ENCODE peak calls at places on chromosomes 13 and 19, in four cellular contexts. C, Q, U and K are unnamed samples.

GRCh38 chr19:566844-567243 is 5.6 kb upstream of the BSG start:
- DNase-seq in C (no peak), Q (no peak), U (no peak), K (no peak)

GRCh38 chr19:1929051-1929742 is 11.8 kb upstream of the CSNK1G2 start:
- DNase-seq in C (no peak), Q (no peak), U (peak), K (peak)

GRCh38 chr19:33400856-33401682 is 27.6 kb downstream of the CEBPG start:
- DNase-seq in C (no peak), Q (no peak), U (no peak), K (peak)

GRCh38 chr13:32443111-32443510 is 15.2 kb upstream of the N4BP2L1 start:
- DNase-seq in C (no peak), Q (peak), U (no peak), K (peak)

GRCh38 chr13:74869846-74870245 is 612.1 kb downstream of the TBC1D4 start:
- DNase-seq in C (no peak), Q (no peak), U (peak), K (no peak)

GRCh38 chr19:2392366-2392765 is 32.3 kb downstream of the TMPRSS9 start:
- DNase-seq in C (no peak), Q (no peak), U (no peak), K (no peak)

GRCh38 chr19:9885077-9885552 is 50.0 kb downstream of the PIN1 start:
- DNase-seq in C (no peak), Q (no peak), U (no peak), K (no peak)

GRCh38 chr19:16326401-16327130 is 1.9 kb downstream of the KLF2 start:
- DNase-seq in C (no peak), Q (no peak), U (no peak), K (no peak)

GRCh38 chr19:42121666-42122069 is 10.6 kb downstream of the POU2F2 start:
- DNase-seq in C (no peak), Q (peak), U (no peak), K (no peak)

GRCh38 chr13:31093145-31093885 is 68.4 kb downstream of the HSPH1 start:
- DNase-seq in C (no peak), Q (no peak), U (no peak), K (no peak)

GRCh38 chr13:112688560-112689497 is 1.0 kb upstream of the ATP11A start:
- DNase-seq in C (no peak), Q (no peak), U (no peak), K (peak)

GRCh38 chr13:83702021-83702420 is 180.3 kb downstream of the SLITRK1 start:
- DNase-seq in C (no peak), Q (no peak), U (no peak), K (no peak)

GRCh38 chr13:66313408-66313807 is 916.7 kb downstream of the PCDH9 start:
- DNase-seq in C (no peak), Q (no peak), U (no peak), K (no peak)

GRCh38 chr19:49436381-49437017 is 4.8 kb downstream of the SLC17A7 start:
- DNase-seq in C (peak), Q (no peak), U (peak), K (no peak)

GRCh38 chr13:48233097-48233885 is at the start of gene ITM2B:
- DNase-seq in C (no peak), Q (no peak), U (peak), K (peak)

GRCh38 chr13:104460553-104460952 is 1394.3 kb upstream of the SLC10A2 start:
- DNase-seq in C (no peak), Q (no peak), U (no peak), K (no peak)

GRCh38 chr19:14167594-14168138 is 31.3 kb upstream of the ASF1B start:
- DNase-seq in C (no peak), Q (no peak), U (no peak), K (no peak)

GRCh38 chr19:16825312-16826168 is 3.7 kb upstream of the SIN3B start:
- DNase-seq in C (no peak), Q (no peak), U (no peak), K (no peak)

GRCh38 chr13:108621421-108621820 is 8.0 kb upstream of the MYO16 start:
- DNase-seq in C (no peak), Q (no peak), U (no peak), K (no peak)

GRCh38 chr19:28319208-28319607 is 893.7 kb downstream of the UQCRFS1 start:
- DNase-seq in C (no peak), Q (no peak), U (no peak), K (no peak)

DNA sequence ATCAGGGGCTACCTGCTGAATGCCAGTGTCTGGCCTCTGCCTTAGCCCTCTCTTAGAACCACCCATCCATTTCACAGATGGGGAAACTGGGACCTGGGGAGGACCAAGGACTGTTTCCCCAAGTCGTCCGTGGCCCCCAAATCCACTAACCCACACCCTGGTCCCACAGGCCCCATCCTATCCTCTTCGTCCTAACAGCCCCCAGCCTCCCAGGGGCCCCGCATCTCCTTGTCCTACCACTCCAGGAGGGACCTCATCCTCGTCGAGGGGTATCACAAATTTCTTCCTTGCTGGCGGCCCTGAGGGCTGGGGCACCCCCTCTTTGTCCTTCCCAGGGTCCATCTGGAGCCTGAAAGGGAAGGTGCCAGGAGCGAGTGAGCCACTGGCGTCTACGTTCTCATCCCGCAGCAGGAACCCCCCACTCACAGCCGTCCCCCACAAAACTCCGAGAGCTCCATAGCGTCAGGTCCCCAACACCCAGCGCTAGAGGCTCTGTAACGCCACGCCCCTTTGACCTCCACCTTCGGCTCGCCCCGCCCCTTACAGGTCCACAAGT is 606 bp downstream of the ERCC1 start:
- DNase-seq in C (no peak), Q (no peak), U (no peak), K (no peak)
- TF ChIP-seq TAF1 in C (no peak), Q (no peak), U (no peak), K (no peak)

GRCh38 chr19:40216013-40216776 is 2.0 kb downstream of the TTC9B start:
- DNase-seq in C (no peak), Q (no peak), U (no peak), K (no peak)

GRCh38 chr19:40219721-40220276 is 1.6 kb upstream of the TTC9B start:
- DNase-seq in C (no peak), Q (no peak), U (no peak), K (no peak)

GRCh38 chr19:40216777-40217026 is 1.5 kb downstream of the TTC9B start:
- DNase-seq in C (no peak), Q (no peak), U (no peak), K (no peak)

GRCh38 chr19:40217027-40217810 is 965 bp downstream of the TTC9B start:
- DNase-seq in C (peak), Q (no peak), U (peak), K (no peak)

GRCh38 chr19:40217921-40218890 is at the start of gene TTC9B:
- DNase-seq in C (peak), Q (no peak), U (peak), K (no peak)
- TF ChIP-seq ZNF274 in C (no peak), Q (no peak), U (no peak), K (no peak)

DNA sequence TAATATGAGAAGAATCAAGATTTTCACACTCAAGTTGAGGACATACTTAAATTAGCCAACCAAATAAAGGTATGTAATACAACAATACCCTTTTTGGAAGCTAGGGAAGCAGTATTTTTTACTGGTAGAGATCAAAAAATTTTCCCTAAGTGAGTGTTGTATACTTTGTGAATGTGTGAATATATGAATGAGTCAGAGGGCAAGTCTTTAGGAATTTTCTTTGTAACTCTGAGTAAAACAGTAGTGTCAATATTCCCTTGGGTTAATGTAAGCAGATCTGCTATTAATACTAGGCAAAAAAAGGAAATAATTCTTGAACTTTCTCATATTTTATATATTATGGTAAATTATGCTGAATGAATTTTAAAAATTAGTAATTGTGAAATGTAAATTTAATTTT is 1161.8 kb upstream of the MIR17HG start:
- DNase-seq in C (no peak), Q (no peak), U (no peak), K (no peak)
- TF ChIP-seq TAF1 in C (no peak), Q (no peak), U (no peak), K (no peak)

GRCh38 chr19:36203293-36203692 is 11.2 kb downstream of the ZNF565 start:
- DNase-seq in C (no peak), Q (no peak), U (no peak), K (no peak)

GRCh38 chr19:36196249-36196648 is 18.2 kb downstream of the ZNF565 start:
- DNase-seq in C (no peak), Q (no peak), U (no peak), K (no peak)

GRCh38 chr19:36198116-36198515 is 16.3 kb downstream of the ZNF565 start:
- DNase-seq in C (no peak), Q (no peak), U (no peak), K (no peak)

GRCh38 chr19:36201684-36202083 is 12.8 kb downstream of the ZNF565 start:
- DNase-seq in C (no peak), Q (no peak), U (no peak), K (no peak)
- TF ChIP-seq ZNF274 in C (no peak), Q (no peak), U (no peak), K (no peak)

DNA sequence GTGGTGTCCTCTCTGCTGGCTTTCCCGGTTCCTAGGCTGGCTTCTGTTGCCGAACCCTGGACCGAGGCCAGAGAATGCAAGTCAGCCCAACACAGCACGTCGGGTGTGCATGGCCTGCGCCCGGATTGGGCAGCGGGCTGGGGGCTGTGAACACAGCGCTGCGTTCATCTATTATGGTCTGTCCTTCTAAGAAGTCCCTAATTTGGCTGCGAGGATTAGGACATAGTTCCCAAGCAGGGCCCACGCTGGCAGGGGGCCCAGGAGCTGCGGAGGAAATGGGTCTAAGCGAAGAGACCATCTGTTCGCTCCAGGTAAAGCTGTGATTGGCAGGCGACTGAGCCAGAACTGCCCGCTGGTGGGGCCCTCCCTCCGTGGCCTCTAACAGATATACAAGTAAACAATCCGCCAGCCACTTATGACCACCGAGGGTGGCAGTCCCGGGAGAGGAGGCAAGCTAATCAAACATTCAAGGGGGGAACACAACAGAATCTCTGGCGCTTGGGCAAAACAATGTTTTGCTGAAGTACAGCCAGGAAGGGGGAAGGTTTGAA is 6.0 kb downstream of the SYCE2 start:
- DNase-seq in C (no peak), Q (no peak), U (no peak), K (peak)
- TF ChIP-seq TAF1 in C (peak), Q (no peak), U (no peak), K (no peak)

GRCh38 chr13:94389544-94390351 is 89.7 kb downstream of the DCT start:
- DNase-seq in C (no peak), Q (no peak), U (no peak), K (no peak)
- TF ChIP-seq ZNF274 in C (no peak), Q (no peak), U (no peak), K (no peak)

DNA sequence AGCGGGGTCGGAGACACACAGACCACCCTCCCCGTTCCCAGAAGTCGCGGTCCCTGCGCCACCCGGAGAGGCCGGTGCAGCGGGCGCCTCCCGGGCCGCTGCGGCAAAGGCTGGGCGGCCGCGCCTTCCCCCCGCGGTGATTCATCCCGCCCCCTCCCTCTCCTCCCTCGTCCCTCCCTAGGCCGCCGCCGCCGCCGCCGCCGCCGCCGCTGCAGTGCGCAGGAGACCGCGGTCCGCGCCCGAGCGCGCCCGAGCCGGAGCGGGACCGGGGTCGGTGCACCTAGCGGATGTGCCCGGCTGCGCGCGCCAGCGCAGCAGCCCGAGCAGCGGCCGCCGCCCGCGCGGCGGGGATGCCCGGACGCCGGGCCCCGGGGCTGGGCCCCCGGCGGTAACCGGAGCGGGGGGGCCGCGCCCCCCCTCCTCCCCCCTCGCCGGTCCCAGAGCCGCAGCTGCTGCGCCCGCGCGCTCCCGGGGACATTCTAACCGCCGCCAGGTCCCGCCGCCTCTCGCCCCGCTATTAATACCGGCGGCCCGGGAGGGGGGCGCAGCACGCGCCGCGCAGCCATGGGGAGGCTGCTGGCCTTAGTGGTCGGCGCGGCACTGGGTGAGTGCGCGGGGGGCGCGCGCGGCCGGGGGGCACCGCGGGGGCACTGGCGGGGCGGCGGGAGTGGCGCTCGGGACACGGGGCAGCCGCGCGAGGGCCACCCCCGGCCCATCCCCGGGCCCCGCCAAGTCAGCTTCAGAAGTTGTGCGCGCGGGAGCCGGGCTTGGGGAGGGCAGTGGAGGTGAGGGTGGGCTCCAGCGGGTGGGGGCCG is at the start of gene SCN1B:
- DNase-seq in C (no peak), Q (no peak), U (peak), K (peak)
- TF ChIP-seq TAF1 in C (no peak), Q (no peak), U (peak), K (no peak)

GRCh38 chr19:46911456-46911855 is 50.7 kb downstream of the ARHGAP35 start:
- DNase-seq in C (no peak), Q (no peak), U (no peak), K (no peak)

GRCh38 chr19:46904114-46905060 is 43.6 kb downstream of the ARHGAP35 start:
- DNase-seq in C (no peak), Q (no peak), U (no peak), K (no peak)

GRCh38 chr19:46909356-46909755 is 48.6 kb downstream of the ARHGAP35 start:
- DNase-seq in C (no peak), Q (no peak), U (no peak), K (no peak)

GRCh38 chr19:46906221-46906620 is 45.4 kb downstream of the ARHGAP35 start:
- DNase-seq in C (no peak), Q (no peak), U (no peak), K (no peak)

DNA sequence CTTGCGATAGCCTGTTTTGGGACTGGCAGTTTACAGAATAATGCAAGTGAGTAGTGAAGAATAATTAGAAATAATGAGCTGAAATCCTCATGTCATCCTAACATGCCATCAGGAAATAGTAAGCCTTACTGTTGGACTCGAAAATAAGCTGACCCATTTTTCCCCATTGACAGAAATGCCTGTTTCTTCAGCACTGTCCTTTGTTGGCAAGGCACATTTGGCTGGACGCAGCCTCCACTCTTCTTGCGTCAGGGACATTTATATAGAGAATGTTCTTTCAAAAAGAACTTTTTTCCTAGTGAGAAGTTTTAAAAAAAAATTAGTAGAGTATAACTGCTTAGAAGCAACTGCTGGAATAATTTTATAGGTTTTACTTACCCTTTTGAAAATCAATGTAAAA is 47.1 kb downstream of the ARHGAP35 start:
- DNase-seq in C (no peak), Q (no peak), U (no peak), K (no peak)
- TF ChIP-seq ZNF274 in C (no peak), Q (no peak), U (no peak), K (no peak)